ENCODE peak calls at places on chromosomes 3 and 15, in six cellular contexts. F is tibial artery, T is hepatocyte, G is foreskin fibroblast, I is fibroblast of pulmonary artery, M is lower leg skin. Z is an unnamed sample.

GRCh38 chr15:78002996-78003395 is 74.5 kb downstream of the TBC1D2B start:
- DNase-seq in F (no peak), T (no peak), G (no peak), I (no peak), M (peak), Z (no peak)

GRCh38 chr15:70339551-70340517 is 242.1 kb upstream of the TLE3 start:
- DNase-seq in F (no peak), T (no peak), G (no peak), I (peak), M (peak), Z (no peak)

GRCh38 chr15:84590406-84590805 is 10.4 kb upstream of the ZSCAN2 start:
- DNase-seq in F (no peak), T (no peak), G (no peak), I (peak), M (no peak), Z (no peak)

GRCh38 chr3:29552036-29552435 is 271.2 kb downstream of the RBMS3 start:
- DNase-seq in F (no peak), T (no peak), G (no peak), I (peak), M (no peak), Z (no peak)

GRCh38 chr3:184186184-184186901 is at the start of gene ABCF3:
- DNase-seq in F (no peak), T (no peak), G (no peak), I (peak), M (no peak), Z (no peak)

GRCh38 chr3:77179762-77180161 is 139.9 kb downstream of the ROBO2 start:
- DNase-seq in F (no peak), T (no peak), G (no peak), I (no peak), M (no peak), Z (no peak)

GRCh38 chr15:40308844-40309189 is 1.1 kb upstream of the PLCB2 start:
- DNase-seq in F (no peak), T (no peak), G (no peak), I (no peak), M (no peak), Z (no peak)

GRCh38 chr15:55915876-55916567 is 77.4 kb downstream of the NEDD4 start:
- DNase-seq in F (no peak), T (no peak), G (peak), I (peak), M (no peak), Z (no peak)

GRCh38 chr3:28328188-28329151 is 20.1 kb upstream of the ZCWPW2 start:
- DNase-seq in F (no peak), T (peak), G (peak), I (peak), M (no peak), Z (no peak)

GRCh38 chr3:107239703-107240102 is 137.5 kb upstream of the CCDC54 start:
- DNase-seq in F (no peak), T (no peak), G (no peak), I (no peak), M (no peak), Z (no peak)
- H3K4me3 ChIP-seq in F (peak), T (peak), G (peak), I (peak), M (no peak), Z (no peak)

GRCh38 chr15:39153058-39153457 is 427.8 kb upstream of the THBS1 start:
- DNase-seq in F (no peak), T (no peak), G (no peak), I (no peak), M (no peak), Z (no peak)

GRCh38 chr15:39156166-39156565 is 424.7 kb upstream of the THBS1 start:
- DNase-seq in F (peak), T (no peak), G (peak), I (no peak), M (no peak), Z (no peak)

GRCh38 chr15:39154776-39155175 is 426.1 kb upstream of the THBS1 start:
- DNase-seq in F (no peak), T (no peak), G (no peak), I (no peak), M (no peak), Z (no peak)

GRCh38 chr15:39153718-39154117 is 427.2 kb upstream of the THBS1 start:
- DNase-seq in F (no peak), T (peak), G (no peak), I (no peak), M (no peak), Z (no peak)

DNA sequence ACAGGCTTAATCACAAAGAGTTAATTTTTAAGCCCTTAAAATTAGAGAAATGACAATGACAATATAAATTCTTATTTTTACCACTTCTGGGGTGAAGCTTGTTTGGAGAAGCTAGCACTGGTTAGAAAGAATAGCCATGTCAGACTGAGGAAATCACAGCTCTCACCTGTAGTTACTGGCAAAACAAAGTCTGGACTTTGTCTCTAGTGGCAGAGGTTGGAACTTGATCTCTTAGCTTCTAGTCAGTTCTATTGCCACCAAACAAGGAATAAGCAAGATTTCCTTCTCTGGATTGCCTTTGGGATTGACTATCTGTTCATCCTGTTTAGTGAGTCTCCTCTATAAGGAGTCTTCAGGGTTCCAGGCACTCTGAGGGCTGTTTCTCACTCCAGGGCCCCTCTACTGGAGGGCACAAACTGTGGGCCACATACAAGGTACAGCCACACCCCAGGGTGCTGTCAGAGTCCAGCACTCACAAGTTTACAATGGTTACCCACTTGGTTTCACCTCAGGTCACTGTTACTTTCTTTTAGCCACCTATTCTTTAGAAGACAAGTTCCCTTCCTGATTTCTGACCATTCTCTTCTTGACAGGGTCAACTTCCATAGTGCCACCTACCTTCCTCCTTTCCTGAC is 426.6 kb upstream of the THBS1 start:
- DNase-seq in F (no peak), T (peak), G (no peak), I (no peak), M (no peak), Z (no peak)
- TF ChIP-seq CTCF in F (no peak), T (peak), G (no peak), I (peak), M (no peak), Z (peak)

DNA sequence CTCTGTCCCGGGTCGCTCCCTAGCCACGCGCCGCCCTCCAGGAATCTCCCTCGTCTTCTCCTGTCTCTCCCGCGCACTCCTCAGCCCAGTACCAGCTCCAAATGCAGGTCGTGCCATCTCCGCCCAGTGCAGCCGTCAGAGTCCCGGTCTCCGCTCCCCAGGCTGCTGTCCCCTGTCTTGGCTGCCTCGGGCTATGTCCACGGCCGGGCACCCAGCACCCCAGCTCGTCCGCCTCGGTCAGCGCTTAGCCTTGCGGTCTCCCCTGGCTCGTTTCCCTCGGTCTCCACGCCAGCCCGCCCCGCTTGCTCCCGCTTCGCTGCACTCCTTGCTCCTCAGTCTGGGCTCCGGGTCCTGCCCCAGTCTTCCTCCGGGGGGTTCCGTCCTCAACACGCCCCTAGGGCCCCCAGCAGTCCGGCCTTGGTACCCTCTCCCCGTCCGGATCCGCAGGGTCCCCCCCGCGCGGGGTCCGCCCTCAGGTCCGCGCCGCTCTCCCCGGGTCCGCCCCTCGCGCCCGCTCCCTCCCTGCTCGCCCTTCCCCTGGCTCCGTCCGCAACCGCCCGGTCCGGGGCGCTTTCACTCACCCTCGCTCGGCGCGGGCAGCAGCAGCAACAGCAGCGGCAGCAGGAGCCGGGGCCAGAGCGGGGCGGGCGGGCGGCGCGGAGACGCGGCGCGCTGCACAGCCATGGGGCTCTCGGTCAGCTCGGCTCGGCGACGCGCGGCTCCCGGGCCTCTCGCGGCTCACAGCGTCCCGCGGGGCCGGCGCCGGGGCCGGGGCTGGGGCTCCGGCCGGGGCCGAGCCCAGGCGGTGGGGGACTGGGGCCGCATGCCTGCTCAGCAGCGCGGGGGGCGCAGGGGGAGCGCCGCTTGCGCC is 462 bp downstream of the IGDCC3 start:
- DNase-seq in F (no peak), T (peak), G (peak), I (no peak), M (no peak), Z (no peak)
- H3K4me3 ChIP-seq in F (peak), T (peak), G (peak), I (peak), M (peak), Z (peak)

DNA sequence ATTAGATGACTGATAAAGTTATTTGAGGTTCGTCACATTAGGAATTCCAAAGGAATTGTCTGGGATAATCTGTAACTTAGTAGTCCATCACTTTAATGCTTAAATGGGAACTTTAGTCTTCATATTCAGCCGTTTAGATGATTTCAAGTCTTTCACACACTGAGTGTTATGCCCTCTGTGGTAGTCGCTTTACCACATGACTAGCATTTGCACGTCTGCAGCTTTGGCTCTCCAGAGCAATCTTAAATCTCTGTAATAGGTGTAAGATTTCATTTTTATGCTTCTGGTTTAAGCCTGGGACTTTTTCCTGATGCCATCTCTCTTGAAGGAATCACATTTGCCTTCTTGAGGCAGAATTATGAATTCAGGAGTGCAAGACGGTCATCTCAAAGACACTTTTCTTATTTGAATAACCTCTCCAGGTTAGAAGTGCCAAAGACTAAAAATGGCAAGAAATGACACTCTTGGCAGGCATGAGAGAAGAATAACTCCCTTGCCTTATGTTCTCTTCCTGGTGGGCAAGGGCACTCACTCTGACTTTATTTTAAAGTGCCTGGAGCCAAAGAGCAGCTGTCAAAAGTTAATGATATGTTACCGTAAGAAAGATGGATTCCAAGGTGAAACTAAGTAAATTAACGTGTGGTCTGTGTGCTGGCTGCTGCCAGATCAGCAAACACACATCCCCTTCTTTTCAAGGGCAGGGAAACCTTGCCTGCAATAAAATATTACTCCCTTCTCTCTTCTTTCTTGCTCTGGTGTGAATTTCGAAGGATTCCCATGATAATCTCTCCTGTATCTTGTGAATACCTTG is 153.3 kb downstream of the B3GALNT1 start:
- DNase-seq in F (no peak), T (no peak), G (no peak), I (no peak), M (no peak), Z (no peak)
- TF ChIP-seq CTCF in F (no peak), T (no peak), G (no peak), I (no peak), M (no peak), Z (no peak)

DNA sequence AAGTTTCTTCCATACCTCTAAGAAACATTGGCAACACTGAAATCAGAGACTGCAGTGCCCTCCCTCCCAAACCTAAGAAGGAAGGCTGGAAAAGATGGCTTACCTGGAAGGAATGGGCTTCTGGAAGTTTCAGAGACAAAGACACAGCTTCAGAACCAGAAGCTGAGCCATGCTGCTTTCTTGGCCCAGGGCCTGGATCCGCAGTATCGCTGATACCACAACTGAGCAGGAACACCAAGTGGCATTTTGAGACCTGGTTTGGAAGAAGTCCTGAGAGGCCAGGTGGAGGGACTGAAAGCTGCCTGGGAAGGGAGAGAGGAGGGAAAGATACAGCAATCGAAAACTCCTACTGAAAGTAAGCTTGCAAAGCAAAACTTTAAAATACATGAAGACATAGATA is 19.8 kb downstream of the GPR160 start:
- DNase-seq in F (no peak), T (no peak), G (no peak), I (no peak), M (no peak), Z (no peak)
- H3K4me3 ChIP-seq in F (no peak), T (no peak), G (no peak), I (no peak), M (no peak), Z (no peak)

GRCh38 chr3:17687585-17687984 is 54.8 kb downstream of the TBC1D5 start:
- DNase-seq in F (no peak), T (peak), G (no peak), I (no peak), M (no peak), Z (no peak)

GRCh38 chr3:17686613-17687012 is 55.8 kb downstream of the TBC1D5 start:
- DNase-seq in F (no peak), T (no peak), G (no peak), I (peak), M (no peak), Z (no peak)
- TF ChIP-seq CTCF in F (no peak), T (no peak), G (no peak), I (peak), M (no peak), Z (no peak)

DNA sequence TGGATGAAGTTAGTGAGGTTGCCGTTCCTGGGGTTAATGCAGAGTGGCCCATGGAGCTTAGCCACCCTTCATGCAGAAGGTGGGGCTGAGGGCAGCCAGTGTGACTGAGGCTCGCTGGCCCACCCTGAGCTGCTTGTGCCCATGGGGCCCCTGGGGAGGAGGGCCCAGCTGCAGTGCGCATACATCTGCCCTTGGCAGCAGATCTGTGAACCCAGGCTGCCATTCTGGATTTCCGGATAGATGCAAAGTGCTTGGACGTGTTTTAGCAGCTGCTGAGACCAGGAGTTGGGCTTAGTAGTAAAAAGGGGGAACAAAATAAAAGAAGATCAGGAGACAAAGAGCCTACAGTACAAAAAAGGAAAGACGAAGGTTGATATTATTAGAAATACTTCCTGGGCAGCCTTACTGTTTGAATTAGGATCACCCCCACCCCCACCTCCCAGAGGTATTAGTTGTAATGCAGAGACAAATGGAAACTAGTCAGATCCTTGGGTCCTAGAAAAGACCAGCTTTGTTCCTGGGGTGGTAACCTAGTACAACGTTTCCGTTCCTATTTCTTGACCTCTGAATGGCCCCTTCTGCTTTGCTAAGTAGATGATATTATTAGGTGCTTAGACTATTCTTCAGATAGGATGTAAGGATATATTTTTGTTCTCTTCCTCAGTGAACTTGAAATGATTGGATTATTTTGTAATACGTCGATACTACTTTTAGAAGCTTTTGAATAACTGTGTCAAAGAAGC is 70.3 kb downstream of the IGF1R start:
- DNase-seq in F (no peak), T (no peak), G (no peak), I (no peak), M (no peak), Z (no peak)
- H3K4me3 ChIP-seq in F (peak), T (no peak), G (no peak), I (no peak), M (no peak), Z (no peak)

GRCh38 chr3:9023191-9023590 is 59.9 kb upstream of the RAD18 start:
- DNase-seq in F (no peak), T (no peak), G (no peak), I (no peak), M (no peak), Z (no peak)

GRCh38 chr3:9030034-9030433 is 66.8 kb upstream of the RAD18 start:
- DNase-seq in F (no peak), T (no peak), G (no peak), I (no peak), M (no peak), Z (no peak)

GRCh38 chr3:9028134-9028533 is 64.9 kb upstream of the RAD18 start:
- DNase-seq in F (peak), T (peak), G (peak), I (peak), M (peak), Z (no peak)

GRCh38 chr3:9024341-9024740 is 61.1 kb upstream of the RAD18 start:
- DNase-seq in F (no peak), T (no peak), G (no peak), I (no peak), M (no peak), Z (no peak)

DNA sequence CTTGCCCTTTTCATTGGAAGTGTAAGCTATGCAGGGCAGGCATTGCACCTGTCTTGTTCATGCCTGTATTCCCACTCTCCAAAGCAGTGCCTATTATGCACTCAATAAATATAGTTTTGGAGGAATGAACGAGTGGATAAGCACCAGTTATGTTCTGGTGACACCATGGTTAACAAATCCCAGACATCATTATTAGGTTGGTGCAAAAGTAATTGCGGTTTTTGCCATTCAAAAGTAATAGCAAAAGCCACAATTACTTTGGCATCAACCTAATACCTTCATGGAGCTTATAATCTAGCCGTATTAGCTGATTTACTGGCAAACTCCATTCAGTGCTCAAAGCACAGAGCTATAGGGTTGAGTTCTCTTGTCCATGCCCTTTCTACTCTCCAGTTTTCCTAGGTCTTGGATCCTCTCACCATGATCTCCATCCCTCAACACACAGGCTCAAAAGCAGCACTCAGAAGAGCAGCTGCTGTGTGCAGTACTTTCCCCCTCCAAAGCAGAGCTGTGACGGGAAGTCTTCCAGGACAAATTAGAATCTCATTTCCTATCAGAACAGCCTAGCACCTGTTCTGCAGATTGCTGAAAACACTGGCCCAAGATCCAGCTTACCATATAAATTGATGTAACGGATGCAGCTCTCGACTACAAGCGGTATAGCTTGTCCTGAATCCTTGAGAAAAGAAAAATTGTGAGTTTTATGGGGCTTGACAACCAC is 63.2 kb upstream of the RAD18 start:
- DNase-seq in F (no peak), T (no peak), G (no peak), I (no peak), M (no peak), Z (no peak)
- TF ChIP-seq CTCF in F (no peak), T (no peak), G (no peak), I (no peak), M (no peak), Z (no peak)

Z was measured in AG04449.